ENCODE peak calls at places on chromosomes 4 and X, in nine cellular contexts. A, Y, J, N, Q, R, S, O and G are unnamed samples. For H3K4me1 and H3K27me3, the result is how much of the 10 kb centered on the place peaks cover.

GRCh38 chr4:1133033-1133432 is 19.7 kb upstream of the RNF212 start:
- DNase-seq in O (no peak), Q (no peak), R (no peak), J (no peak), S (no peak), Y (no peak), A (no peak), N (no peak), G (no peak)

GRCh38 chr4:159193256-159193655 is 90.4 kb downstream of the RAPGEF2 start:
- DNase-seq in O (no peak), N (no peak), Q (no peak), A (no peak), Y (no peak), J (no peak), R (no peak), S (no peak), G (no peak)

GRCh38 chr4:108793413-108793812 is 30.6 kb upstream of the ETNPPL start:
- DNase-seq in S (no peak), O (no peak), Y (no peak), N (no peak), Q (no peak), A (no peak), J (no peak), R (no peak), G (no peak)

GRCh38 chr4:3688018-3688998 is 77.9 kb upstream of the ADRA2C start:
- DNase-seq in S (peak), R (no peak), O (peak), Q (no peak), N (no peak), J (no peak), A (peak), Y (no peak), G (no peak)

GRCh38 chrX:120697053-120697452 is 67.2 kb upstream of the C1GALT1C1 start:
- DNase-seq in Q (no peak), O (no peak), Y (no peak), N (no peak), R (no peak), S (no peak), J (peak), A (no peak), G (no peak)

GRCh38 chr4:152257601-152258066 is 278.3 kb downstream of the FBXW7 start:
- DNase-seq in A (no peak), S (no peak), R (no peak), N (no peak), Y (no peak), O (peak), Q (no peak), J (no peak), G (no peak)

GRCh38 chr4:40325406-40326019 is 9.6 kb upstream of the CHRNA9 start:
- DNase-seq in Q (peak), O (peak), A (no peak), S (no peak), R (no peak), J (no peak), N (no peak), Y (no peak), G (no peak)

GRCh38 chrX:18920079-18920478 is 63.8 kb downstream of the PHKA2 start:
- DNase-seq in A (no peak), Y (no peak), N (no peak), Q (no peak), S (no peak), R (no peak), J (no peak), O (no peak), G (no peak)

GRCh38 chr4:142809559-142809958 is 36.5 kb downstream of the INPP4B start:
- DNase-seq in O (peak), J (no peak), S (no peak), A (no peak), Y (no peak), Q (no peak), N (no peak), R (no peak), G (no peak)

GRCh38 chr4:64715741-64716140 is 306.5 kb upstream of the TECRL start:
- DNase-seq in Q (no peak), N (no peak), Y (no peak), S (no peak), O (no peak), R (no peak), A (no peak), J (no peak), G (no peak)

GRCh38 chr4:10075953-10076391 is 40.6 kb downstream of the WDR1 start:
- DNase-seq in R (no peak), J (no peak), Y (peak), Q (peak), O (no peak), A (peak), N (no peak), S (peak), G (no peak)

GRCh38 chr4:61511716-61512488 is 311.8 kb downstream of the ADGRL3 start:
- DNase-seq in O (peak), N (no peak), Q (no peak), A (no peak), R (no peak), J (no peak), Y (no peak), S (no peak), G (no peak)

GRCh38 chr4:98081961-98082360 is 61.3 kb downstream of the STPG2 start:
- DNase-seq in O (no peak), Y (no peak), N (no peak), S (no peak), Q (no peak), R (no peak), A (no peak), J (no peak), G (no peak)

GRCh38 chrX:44871114-44871645 is 1.8 kb upstream of the KDM6A start:
- DNase-seq in N (no peak), O (no peak), R (peak), A (peak), Q (no peak), J (no peak), S (no peak), Y (no peak), G (no peak)

GRCh38 chrX:110563276-110563675 is 204.6 kb downstream of the RTL9 start:
- DNase-seq in Q (no peak), J (no peak), N (no peak), R (no peak), O (no peak), A (no peak), Y (no peak), S (no peak), G (no peak)

GRCh38 chr4:94711635-94712034 is 46.1 kb upstream of the BMPR1B start:
- DNase-seq in N (no peak), Y (no peak), S (no peak), A (no peak), Q (no peak), R (no peak), O (no peak), J (no peak), G (no peak)

GRCh38 chrX:45806410-45807121 is 605.9 kb upstream of the DIPK2B start:
- DNase-seq in A (no peak), O (peak), Q (peak), S (no peak), Y (no peak), N (no peak), J (peak), R (no peak), G (no peak)

GRCh38 chrX:41600266-41600665 is 88.5 kb upstream of the GPR34 start:
- DNase-seq in J (no peak), Q (no peak), N (no peak), Y (no peak), A (no peak), R (no peak), O (peak), S (no peak), G (no peak)

GRCh38 chrX:139642241-139642927 is 65.6 kb downstream of the MCF2 start:
- DNase-seq in N (no peak), A (no peak), S (no peak), Q (no peak), J (no peak), Y (no peak), R (no peak), O (no peak), G (no peak)

GRCh38 chr4:55613621-55614020 is 21.6 kb upstream of the PDCL2 start:
- DNase-seq in J (no peak), O (no peak), Q (no peak), N (no peak), R (no peak), Y (no peak), A (no peak), S (no peak), G (no peak)

GRCh38 chrX:51420610-51421009 is 75.8 kb downstream of the NUDT11 start:
- DNase-seq in R (no peak), A (no peak), O (peak), Q (no peak), Y (no peak), J (no peak), N (peak), S (no peak), G (no peak)

DNA sequence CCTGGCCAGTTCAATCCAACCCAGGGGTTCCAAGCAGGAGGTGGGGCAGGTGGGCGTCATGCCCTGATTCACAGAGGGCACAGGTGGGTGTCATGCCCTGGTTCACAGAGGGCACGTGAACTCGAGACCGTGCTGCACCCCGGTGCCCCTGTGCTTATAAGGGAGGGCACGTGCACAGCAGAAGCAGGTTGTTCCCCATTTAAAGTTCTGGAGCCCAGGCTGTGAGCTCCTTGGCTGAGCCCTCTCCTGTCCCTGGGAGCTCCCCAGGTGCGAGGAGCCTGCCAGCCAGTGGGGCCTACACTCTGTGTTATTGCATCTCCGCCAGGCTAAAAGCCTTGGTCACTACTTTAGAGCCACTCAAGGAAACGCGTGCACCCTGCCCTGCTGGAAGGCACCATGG is 3.2 kb upstream of the CPZ start:
- DNase-seq in N (no peak), Y (no peak), R (peak), S (no peak), Q (no peak), J (no peak), A (peak), O (no peak), G (no peak)
- H3K4me1 ChIP-seq in N (under half), Y (under half), R (under half), S (under half), Q (under half), J (under half), A (under half), O (under half), G (under half)

DNA sequence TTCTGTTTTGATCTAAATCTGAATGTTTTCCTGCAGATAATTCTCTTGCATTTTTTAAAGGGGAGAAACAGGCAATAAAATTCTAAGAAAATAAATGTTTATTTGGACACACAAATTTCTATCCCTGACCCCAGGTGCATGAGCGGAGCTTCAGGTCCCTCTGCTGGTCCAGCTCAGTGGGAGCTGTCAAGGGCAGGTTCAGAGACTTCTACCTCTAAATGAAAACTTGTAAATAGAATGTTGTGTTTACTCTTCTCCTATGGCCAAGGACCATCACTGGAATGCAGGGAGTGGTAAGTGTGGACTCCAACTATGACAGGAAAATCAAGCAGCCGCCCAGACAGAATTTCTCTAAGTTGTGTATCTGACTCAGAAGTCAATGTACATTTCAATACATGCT is 148.6 kb upstream of the TTC29 start:
- DNase-seq in J (no peak), S (no peak), O (no peak), Y (no peak), Q (no peak), R (no peak), N (no peak), A (no peak), G (no peak)
- TF ChIP-seq CTCF in J (peak), S (no peak), O (no peak), Y (no peak), Q (no peak), R (no peak), N (no peak), A (no peak), G (peak)

DNA sequence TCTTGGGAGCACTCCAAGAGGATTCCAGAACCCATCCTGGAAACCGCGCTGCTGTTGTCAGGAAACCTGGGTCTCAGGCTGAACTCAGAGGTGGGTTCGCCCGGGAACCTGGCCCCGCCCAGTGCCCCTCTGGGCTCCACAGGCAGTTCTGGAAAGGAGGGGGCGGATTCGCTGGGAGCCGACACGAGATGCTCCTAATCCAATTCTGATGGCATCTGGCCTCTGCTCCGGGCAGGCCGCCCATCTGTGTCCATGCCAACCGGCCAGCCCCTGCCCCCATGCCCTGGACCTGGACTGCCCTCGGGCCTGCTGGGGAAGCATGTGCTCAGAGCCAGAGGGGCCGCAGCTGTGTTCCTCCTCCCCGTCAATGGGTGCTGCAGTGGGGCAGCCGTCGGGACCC is 21.0 kb downstream of the ATP2B3 start:
- DNase-seq in S (no peak), A (no peak), Q (no peak), R (no peak), J (no peak), O (no peak), Y (no peak), N (no peak), G (no peak)
- H3K27me3 ChIP-seq in S (under half), A (under half), Q (under half), R (under half), J (under half), O (under half), Y (under half), N (under half), G (under half)

GRCh38 chr4:2588259-2588658 is 51.8 kb downstream of the FAM193A start:
- DNase-seq in A (no peak), Q (no peak), O (no peak), J (no peak), R (no peak), Y (no peak), N (no peak), S (no peak), G (no peak)
- H3K4me1 ChIP-seq in A (half or more), Q (under half), O (under half), J (under half), R (half or more), Y (under half), N (half or more), S (half or more), G (half or more)

GRCh38 chr4:112564706-112565270 is 48.8 kb upstream of the NEUROG2 start:
- DNase-seq in Y (no peak), S (no peak), R (no peak), J (no peak), Q (no peak), N (no peak), A (no peak), O (no peak), G (no peak)
- TF ChIP-seq CTCF in Y (no peak), S (no peak), R (no peak), J (no peak), Q (no peak), N (no peak), A (no peak), O (no peak), G (no peak)